ENCODE peak calls at places on chromosomes 13 and 19, in four cellular contexts. X is activated gamma-delta T cell treated with anti-CD3 and anti-CD28 coated beads, Interleukin-2, amount 50 U/mL, for 16 hours; M is uterus; C is Kasumi-1. U is an unnamed sample.

GRCh38 chr19:1624458-1624857 is 19.2 kb upstream of the UQCR11 start:
- DNase-seq in X (peak; percentile 22), M (peak; percentile 32), C (peak; percentile 59), U (no peak)

GRCh38 chr19:14023404-14024235 is 4.3 kb upstream of the RLN3 start:
- DNase-seq in X (no peak), M (peak; percentile 30), C (peak; percentile 89), U (peak; percentile 52)

GRCh38 chr19:48724796-48725753 is 5.5 kb upstream of the MAMSTR start:
- DNase-seq in X (no peak), M (peak; percentile 80), C (peak; percentile 98), U (peak; percentile 52)

GRCh38 chr13:24013189-24013588 is 115.9 kb upstream of the C1QTNF9B start:
- DNase-seq in X (no peak), M (no peak), C (no peak), U (no peak)

GRCh38 chr19:31226536-31226935 is 122.7 kb downstream of the TSHZ3 start:
- DNase-seq in X (no peak), M (no peak), C (no peak), U (no peak)

GRCh38 chr19:3146677-3147100 is 10.9 kb downstream of the GNA15 start:
- DNase-seq in X (peak; percentile 65), M (no peak), C (peak; percentile 17), U (no peak)

GRCh38 chr19:1289395-1290244 is 3.9 kb downstream of the EFNA2 start:
- DNase-seq in X (no peak), M (no peak), C (no peak), U (no peak)

GRCh38 chr19:45507864-45508680 is 793 bp downstream of the VASP start:
- DNase-seq in X (no peak), M (peak; percentile 65), C (no peak), U (no peak)

GRCh38 chr13:76809369-76809768 is 76.8 kb downstream of the KCTD12 start:
- DNase-seq in X (no peak), M (no peak), C (no peak), U (no peak)

GRCh38 chr13:51783432-51784094 is 20.4 kb downstream of the DHRS12 start:
- DNase-seq in X (no peak), M (no peak), C (no peak), U (no peak)

GRCh38 chr19:39843919-39844793 is 2.0 kb downstream of the FBL start:
- DNase-seq in X (no peak), M (no peak), C (peak; percentile 84), U (peak; percentile 62)

GRCh38 chr13:51697181-51697580 is 106.8 kb downstream of the DHRS12 start:
- DNase-seq in X (no peak), M (no peak), C (no peak), U (no peak)

GRCh38 chr19:16075430-16076153 is 703 bp upstream of the TPM4 start:
- DNase-seq in X (no peak), M (no peak), C (no peak), U (no peak)

GRCh38 chr13:59891053-59891452 is 272.7 kb downstream of the DIAPH3 start:
- DNase-seq in X (no peak), M (no peak), C (no peak), U (no peak)

GRCh38 chr13:23680836-23681235 is 110.6 kb downstream of the TNFRSF19 start:
- DNase-seq in X (no peak), M (no peak), C (no peak), U (no peak)

GRCh38 chr19:14786421-14786851 is 8.1 kb upstream of the ADGRE2 start:
- DNase-seq in X (no peak), M (no peak), C (no peak), U (no peak)